ENCODE peak calls at places on chromosome 22, in nine cellular contexts. W is body of pancreas, V is prostate gland, F is substantia nigra, Z is nephron progenitor cell, S is Ammon's horn, R is kidney glomerular epithelial cell, Q is left ventricle myocardium inferior, K is endothelial cell. J is an unnamed sample.

GRCh38 chr22:30033137-30033536 is 47.1 kb upstream of the HORMAD2 start:
- DNase-seq in Q (no peak), W (no peak), S (no peak), R (no peak), Z (no peak), F (no peak), K (no peak), V (no peak), J (no peak)

GRCh38 chr22:48781391-48781790 is 1046.3 kb downstream of the BRD1 start:
- DNase-seq in Q (no peak), Z (no peak), R (no peak), K (no peak), S (no peak), V (no peak), W (no peak), F (no peak), J (no peak)

GRCh38 chr22:30038219-30038618 is 42.0 kb upstream of the HORMAD2 start:
- DNase-seq in Q (no peak), K (no peak), W (peak), V (no peak), F (no peak), Z (no peak), S (no peak), R (no peak), J (no peak)

GRCh38 chr22:45441158-45441557 is 27.7 kb downstream of the RIBC2 start:
- DNase-seq in Z (peak), W (peak), S (peak), K (peak), V (peak), Q (peak), R (peak), F (no peak), J (peak)

GRCh38 chr22:26409705-26410376 is 19.2 kb upstream of the ASPHD2 start:
- DNase-seq in F (no peak), W (no peak), S (peak), K (no peak), Q (no peak), R (no peak), Z (no peak), V (no peak), J (no peak)

GRCh38 chr22:43533131-43533530 is 121.3 kb downstream of the MPPED1 start:
- DNase-seq in Q (no peak), F (no peak), V (no peak), W (no peak), Z (no peak), K (no peak), R (no peak), S (no peak), J (no peak)

GRCh38 chr22:29799217-29799680 is 32.1 kb downstream of the UQCR10 start:
- DNase-seq in K (no peak), R (no peak), Q (peak), W (peak), S (peak), Z (no peak), F (peak), V (peak), J (peak)

GRCh38 chr22:38228873-38229740 is 27.3 kb downstream of the MAFF start:
- DNase-seq in Q (no peak), F (no peak), Z (no peak), S (no peak), R (peak), K (no peak), W (peak), V (peak), J (no peak)

GRCh38 chr22:20432244-20432686 is 5.4 kb downstream of the SCARF2 start:
- DNase-seq in R (no peak), Z (no peak), K (no peak), F (no peak), V (no peak), Q (no peak), S (no peak), W (no peak), J (no peak)

GRCh38 chr22:49233507-49234100 is 594.1 kb downstream of the BRD1 start:
- DNase-seq in W (no peak), K (no peak), Q (no peak), Z (no peak), R (no peak), S (no peak), V (no peak), F (no peak), J (no peak)

GRCh38 chr22:41092023-41092817 is at the start of gene EP300:
- DNase-seq in W (peak), F (peak), V (peak), S (peak), Q (peak), Z (peak), R (peak), K (peak), J (peak)

GRCh38 chr22:49257551-49257951 is 570.1 kb downstream of the BRD1 start:
- DNase-seq in Z (no peak), R (no peak), W (no peak), S (no peak), K (no peak), V (no peak), Q (no peak), F (no peak), J (no peak)

J was measured in LNCaP clone FGC.